ENCODE peak calls at places on chromosomes 13 and 19, in seven cellular contexts. I is HFFc6, T is kidney, A is MM.1S, C is lower leg skin, G is GM12892, R is WTC11. U is an unnamed sample.

GRCh38 chr19:6890938-6891337 is 3.6 kb downstream of the ADGRE1 start:
- DNase-seq in I (no peak), T (no peak), A (no peak), C (peak), G (no peak), R (no peak), U (no peak)

GRCh38 chr19:1397838-1398237 is 3.5 kb downstream of the GAMT start:
- DNase-seq in I (no peak), T (no peak), A (peak), C (no peak), G (no peak), R (no peak), U (no peak)

GRCh38 chr19:18392417-18392816 is 5.0 kb downstream of the LRRC25 start:
- DNase-seq in I (no peak), T (peak), A (no peak), C (peak), G (no peak), R (no peak), U (no peak)

GRCh38 chr13:33789757-33790156 is 28.2 kb upstream of the RFC3 start:
- DNase-seq in I (no peak), T (no peak), A (no peak), C (no peak), G (no peak), R (no peak), U (no peak)

GRCh38 chr13:89520468-89520867 is 1827.0 kb upstream of the MIR17HG start:
- DNase-seq in I (no peak), T (no peak), A (no peak), C (no peak), G (no peak), R (no peak), U (no peak)

GRCh38 chr13:86741762-86742285 is 929.3 kb upstream of the SLITRK5 start:
- DNase-seq in I (no peak), T (no peak), A (no peak), C (no peak), G (no peak), R (no peak), U (peak)

GRCh38 chr13:51826606-51827005 is 18.4 kb downstream of the TMEM272 start:
- DNase-seq in I (no peak), T (no peak), A (no peak), C (no peak), G (no peak), R (no peak), U (no peak)

GRCh38 chr13:40344270-40345148 is 321.9 kb downstream of the FOXO1 start:
- DNase-seq in I (no peak), T (no peak), A (no peak), C (no peak), G (no peak), R (no peak), U (no peak)

GRCh38 chr13:79528356-79528755 is 47.4 kb downstream of the NDFIP2 start:
- DNase-seq in I (no peak), T (no peak), A (no peak), C (no peak), G (no peak), R (no peak), U (no peak)

U was measured in A673.